ENCODE peak calls at places on chromosomes 11 and 22, in ten cellular contexts. C is CD8-positive, alpha-beta T cell; G is AG10803; M is activated CD8-positive, alpha-beta T cell treated with anti-CD3 and anti-CD28 coated beads for 36 hours; A is fibroblast of lung; K is dorsolateral prefrontal cortex; P is mucosa of descending colon; E is HFFc6; T is fibroblast of the aortic adventitia; U is left ventricle myocardium inferior. S is an unnamed sample.

GRCh38 chr11:120354068-120354467 is 17.9 kb downstream of the ARHGEF12 start:
- DNase-seq in C (no peak), G (no peak), M (no peak), A (peak), K (no peak), P (no peak), E (no peak), T (no peak), U (no peak), S (peak)

GRCh38 chr22:23242473-23243001 is 62.2 kb downstream of the BCR start:
- DNase-seq in C (no peak), G (no peak), M (peak), A (peak), K (no peak), P (peak), E (no peak), T (no peak), U (no peak), S (peak)

GRCh38 chr22:44051961-44052360 is 27.9 kb downstream of the PARVB start:
- DNase-seq in C (no peak), G (no peak), M (no peak), A (no peak), K (no peak), P (no peak), E (no peak), T (no peak), U (no peak), S (no peak)

GRCh38 chr22:36304429-36304828 is 51.5 kb downstream of the APOL1 start:
- DNase-seq in C (no peak), G (no peak), M (no peak), A (no peak), K (no peak), P (peak), E (no peak), T (no peak), U (no peak), S (no peak)

GRCh38 chr11:93528757-93529639 is 14.2 kb downstream of the SMCO4 start:
- DNase-seq in C (no peak), G (no peak), M (no peak), A (no peak), K (no peak), P (no peak), E (no peak), T (no peak), U (no peak), S (peak)

GRCh38 chr11:35145249-35145648 is 6.3 kb downstream of the CD44 start:
- DNase-seq in C (no peak), G (peak), M (peak), A (peak), K (no peak), P (peak), E (no peak), T (no peak), U (no peak), S (peak)

GRCh38 chr11:19989191-19989590 is 171.1 kb downstream of the DBX1 start:
- DNase-seq in C (no peak), G (no peak), M (no peak), A (peak), K (no peak), P (no peak), E (no peak), T (no peak), U (no peak), S (no peak)

GRCh38 chr11:41118521-41118920 is 340.9 kb downstream of the LRRC4C start:
- DNase-seq in C (no peak), G (no peak), M (no peak), A (no peak), K (no peak), P (no peak), E (no peak), T (no peak), U (no peak), S (no peak)

GRCh38 chr11:35040221-35040942 is 98.6 kb upstream of the CD44 start:
- DNase-seq in C (peak), G (peak), M (peak), A (peak), K (no peak), P (no peak), E (peak), T (no peak), U (no peak), S (peak)

GRCh38 chr11:62373464-62374110 is 36.3 kb downstream of the ASRGL1 start:
- DNase-seq in C (no peak), G (no peak), M (no peak), A (no peak), K (no peak), P (no peak), E (no peak), T (no peak), U (no peak), S (no peak)

GRCh38 chr11:14288189-14288935 is 70.6 kb downstream of the RRAS2 start:
- DNase-seq in C (no peak), G (peak), M (no peak), A (peak), K (no peak), P (no peak), E (peak), T (peak), U (no peak), S (peak)

GRCh38 chr11:70511345-70511744 is 113.0 kb downstream of the CTTN start:
- DNase-seq in C (no peak), G (no peak), M (no peak), A (no peak), K (no peak), P (no peak), E (no peak), T (no peak), U (no peak), S (no peak)

GRCh38 chr11:12802418-12803085 is 128.3 kb downstream of the TEAD1 start:
- DNase-seq in C (no peak), G (no peak), M (no peak), A (peak), K (no peak), P (peak), E (peak), T (peak), U (no peak), S (peak)

GRCh38 chr11:36306888-36307287 is 10.8 kb downstream of the PRR5L start:
- DNase-seq in C (no peak), G (peak), M (peak), A (peak), K (no peak), P (no peak), E (peak), T (peak), U (no peak), S (peak)

GRCh38 chr22:43315687-43316217 is 27.4 kb downstream of the SCUBE1 start:
- DNase-seq in C (no peak), G (no peak), M (no peak), A (no peak), K (no peak), P (no peak), E (no peak), T (no peak), U (no peak), S (no peak)

GRCh38 chr22:32771761-32772160 is 29.7 kb upstream of the TIMP3 start:
- DNase-seq in C (no peak), G (no peak), M (no peak), A (no peak), K (no peak), P (no peak), E (no peak), T (no peak), U (no peak), S (no peak)

GRCh38 chr11:72354356-72355115 is 79.8 kb downstream of the CLPB start:
- DNase-seq in C (no peak), G (no peak), M (no peak), A (peak), K (no peak), P (no peak), E (peak), T (no peak), U (no peak), S (peak)

GRCh38 chr11:56670984-56671383 is 7.5 kb downstream of the OR5AR1 start:
- DNase-seq in C (no peak), G (no peak), M (no peak), A (no peak), K (no peak), P (no peak), E (no peak), T (no peak), U (no peak), S (no peak)

DNA sequence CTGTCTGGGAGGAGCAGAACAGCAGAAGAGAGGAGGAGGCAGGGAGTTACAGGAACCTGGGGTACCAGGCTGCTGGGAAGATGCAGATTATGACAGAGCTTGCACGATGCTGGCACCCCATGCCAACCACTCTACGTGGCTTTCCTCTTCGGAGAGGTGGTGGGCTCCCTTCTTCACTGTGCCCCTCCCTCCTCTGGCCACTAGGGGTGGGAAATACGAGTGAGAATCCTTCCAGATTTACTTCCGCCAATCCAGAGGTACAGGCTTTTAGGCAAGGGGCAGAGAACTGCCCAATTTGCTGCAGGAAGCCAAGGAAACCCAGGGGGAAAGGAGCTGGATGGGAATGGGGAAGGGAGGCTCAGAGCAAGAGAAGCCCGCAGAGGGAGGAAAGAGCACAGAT is 12.3 kb downstream of the HYOU1 start:
- DNase-seq in C (no peak), G (no peak), M (no peak), A (no peak), K (no peak), P (peak), E (no peak), T (no peak), U (no peak), S (no peak)
- TF ChIP-seq CTCF in C (no peak), G (no peak), M (peak), A (no peak), K (no peak), P (no peak), E (peak), T (peak), U (no peak), S (peak)

GRCh38 chr11:1828542-1828941 is 6.2 kb upstream of the SYT8 start:
- DNase-seq in C (no peak), G (no peak), M (no peak), A (no peak), K (no peak), P (no peak), E (no peak), T (no peak), U (no peak), S (no peak)

GRCh38 chr11:1826552-1827094 is 8.2 kb upstream of the SYT8 start:
- DNase-seq in C (no peak), G (peak), M (no peak), A (peak), K (no peak), P (no peak), E (no peak), T (peak), U (no peak), S (peak)

GRCh38 chr11:1827931-1828330 is 6.9 kb upstream of the SYT8 start:
- DNase-seq in C (no peak), G (no peak), M (no peak), A (no peak), K (no peak), P (no peak), E (no peak), T (no peak), U (no peak), S (no peak)

GRCh38 chr11:1825785-1826451 is 8.9 kb upstream of the SYT8 start:
- DNase-seq in C (no peak), G (no peak), M (no peak), A (no peak), K (no peak), P (no peak), E (no peak), T (no peak), U (no peak), S (no peak)

DNA sequence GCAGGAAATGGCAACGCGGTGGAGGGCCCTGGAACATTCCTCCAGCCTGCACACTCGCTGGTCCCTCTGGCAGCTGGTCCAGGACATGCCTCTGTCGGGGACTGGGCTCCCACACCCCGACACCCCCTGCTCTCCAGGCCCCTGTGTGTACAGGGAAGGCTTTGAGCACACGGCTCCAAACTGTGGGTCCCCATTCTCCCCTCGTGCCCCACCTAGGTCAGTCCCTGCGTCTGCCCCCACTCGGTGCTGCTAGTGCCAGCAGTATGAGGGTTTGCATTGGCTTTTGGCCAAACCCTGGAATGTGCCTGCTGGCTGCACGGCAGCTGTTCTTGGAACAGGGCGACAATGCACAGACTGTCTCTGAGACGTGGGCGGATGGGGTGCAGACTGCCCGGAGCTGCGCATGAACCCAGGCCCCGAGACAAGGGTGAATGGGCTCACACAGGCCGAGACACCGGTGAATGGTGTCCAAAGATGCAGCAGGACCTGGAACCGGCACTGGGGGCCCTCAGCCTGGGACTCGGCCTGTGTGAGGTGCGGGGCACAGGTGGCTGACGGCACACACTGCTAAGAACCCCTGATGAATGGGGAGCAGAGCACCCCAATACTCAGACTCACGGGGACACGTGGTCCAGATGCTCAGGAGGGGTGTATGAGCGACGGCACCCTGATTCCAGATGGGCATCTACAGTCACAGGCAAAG is 7.5 kb upstream of the SYT8 start:
- DNase-seq in C (no peak), G (peak), M (no peak), A (peak), K (peak), P (peak), E (peak), T (peak), U (no peak), S (peak)
- TF ChIP-seq CTCF in C (no peak), G (peak), M (no peak), A (no peak), K (no peak), P (no peak), E (no peak), T (no peak), U (no peak), S (peak)

GRCh38 chr22:39185601-39186012 is 33.1 kb upstream of the CBX7 start:
- DNase-seq in C (no peak), G (peak), M (no peak), A (peak), K (peak), P (no peak), E (no peak), T (peak), U (peak), S (peak)
- TF ChIP-seq CTCF in C (no peak), G (peak), M (no peak), A (peak), K (no peak), P (no peak), E (peak), T (peak), U (peak), S (peak)

GRCh38 chr11:73464347-73464746 is 88.1 kb downstream of the RELT start:
- DNase-seq in C (no peak), G (peak), M (no peak), A (peak), K (no peak), P (no peak), E (no peak), T (no peak), U (no peak), S (peak)

GRCh38 chr11:73465019-73465675 is 88.9 kb downstream of the RELT start:
- DNase-seq in C (no peak), G (peak), M (no peak), A (peak), K (no peak), P (no peak), E (peak), T (peak), U (no peak), S (no peak)

GRCh38 chr11:73467505-73467904 is 91.3 kb downstream of the RELT start:
- DNase-seq in C (no peak), G (no peak), M (no peak), A (no peak), K (no peak), P (no peak), E (no peak), T (no peak), U (no peak), S (no peak)

GRCh38 chr11:73468590-73469161 is 92.5 kb downstream of the RELT start:
- DNase-seq in C (no peak), G (no peak), M (no peak), A (no peak), K (no peak), P (no peak), E (no peak), T (no peak), U (no peak), S (no peak)

DNA sequence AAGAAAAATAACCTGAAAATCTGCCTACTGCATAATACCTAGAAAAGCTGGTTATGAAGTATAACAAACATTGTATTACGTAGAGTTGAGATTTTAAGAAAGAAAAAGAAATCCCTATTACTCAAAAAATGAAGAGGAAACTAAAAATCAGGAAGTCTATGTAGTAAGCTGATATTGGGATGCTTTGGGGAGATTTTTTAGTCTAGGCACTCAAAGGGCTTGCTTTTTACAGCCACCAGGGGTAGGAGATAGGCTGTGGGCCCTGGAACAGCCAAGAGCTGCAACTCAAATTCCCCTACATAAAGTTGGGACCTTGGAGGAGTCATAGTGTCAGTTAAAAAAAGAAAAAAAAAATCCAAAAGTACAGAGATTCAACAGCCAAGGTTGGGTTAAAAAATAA is 90.4 kb downstream of the RELT start:
- DNase-seq in C (no peak), G (no peak), M (no peak), A (no peak), K (no peak), P (no peak), E (no peak), T (no peak), U (no peak), S (no peak)
- TF ChIP-seq CTCF in C (no peak), G (no peak), M (no peak), A (no peak), K (no peak), P (no peak), E (peak), T (no peak), U (peak), S (no peak)

GRCh38 chr22:30604723-30605122 is 2.3 kb upstream of the TCN2 start:
- DNase-seq in C (no peak), G (no peak), M (no peak), A (no peak), K (no peak), P (no peak), E (no peak), T (no peak), U (no peak), S (no peak)

GRCh38 chr22:30606455-30607299 is at the start of gene TCN2:
- DNase-seq in C (peak), G (peak), M (peak), A (peak), K (peak), P (peak), E (peak), T (peak), U (peak), S (peak)

GRCh38 chr22:30607300-30607930 is 441 bp downstream of the TCN2 start:
- DNase-seq in C (no peak), G (no peak), M (no peak), A (no peak), K (no peak), P (no peak), E (no peak), T (no peak), U (no peak), S (no peak)

GRCh38 chr22:30607939-30608338 is 965 bp downstream of the TCN2 start:
- DNase-seq in C (no peak), G (no peak), M (no peak), A (no peak), K (no peak), P (no peak), E (no peak), T (no peak), U (no peak), S (no peak)

GRCh38 chr22:30605449-30606110 is 1.4 kb upstream of the TCN2 start:
- DNase-seq in C (peak), G (peak), M (peak), A (peak), K (peak), P (no peak), E (peak), T (peak), U (peak), S (peak)
- TF ChIP-seq CTCF in C (peak), G (peak), M (peak), A (peak), K (peak), P (peak), E (peak), T (peak), U (peak), S (peak)

GRCh38 chr11:47527186-47527585 is 25.7 kb downstream of the CELF1 start:
- DNase-seq in C (no peak), G (no peak), M (no peak), A (no peak), K (no peak), P (no peak), E (no peak), T (no peak), U (no peak), S (no peak)

GRCh38 chr11:47524200-47524874 is 28.6 kb downstream of the CELF1 start:
- DNase-seq in C (no peak), G (no peak), M (peak), A (no peak), K (peak), P (no peak), E (no peak), T (no peak), U (peak), S (peak)

GRCh38 chr11:47518212-47518959 is 34.5 kb downstream of the CELF1 start:
- DNase-seq in C (no peak), G (no peak), M (no peak), A (no peak), K (no peak), P (no peak), E (no peak), T (no peak), U (no peak), S (no peak)

DNA sequence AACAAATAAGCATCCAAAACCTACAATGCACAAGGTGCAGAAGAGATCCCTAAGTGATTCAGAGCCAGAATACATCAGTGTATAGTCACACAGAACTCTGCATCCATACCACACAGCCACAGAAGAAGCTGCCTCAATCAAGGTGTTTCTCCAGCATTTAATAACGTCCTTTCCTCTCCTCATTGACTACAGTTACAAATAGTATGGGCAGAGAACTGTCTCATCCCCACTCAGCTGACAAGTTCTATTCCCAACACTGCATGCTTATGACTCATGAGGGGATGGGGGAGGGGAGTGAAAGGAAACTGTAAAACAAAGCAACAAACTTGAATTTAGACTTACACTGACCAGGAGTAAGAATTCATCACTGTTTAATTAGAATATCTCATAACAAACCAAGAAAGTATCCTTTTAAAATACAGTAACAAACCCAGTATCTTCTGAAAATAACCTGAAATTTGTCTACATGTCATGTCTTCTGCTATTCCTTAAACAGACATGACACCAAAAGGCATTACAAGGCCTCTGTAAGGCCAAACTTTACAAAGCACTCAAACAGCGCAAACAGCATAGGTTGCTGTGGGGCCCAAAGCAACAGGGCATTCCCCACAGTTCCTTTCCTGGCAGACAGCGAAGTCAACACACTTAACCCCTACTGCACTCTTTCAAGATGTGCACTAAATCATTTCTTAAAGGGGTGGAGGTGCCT is 29.3 kb downstream of the CELF1 start:
- DNase-seq in C (peak), G (peak), M (peak), A (peak), K (no peak), P (no peak), E (peak), T (peak), U (no peak), S (peak)
- TF ChIP-seq CTCF in C (no peak), G (no peak), M (no peak), A (no peak), K (no peak), P (no peak), E (no peak), T (no peak), U (no peak), S (no peak)

GRCh38 chr22:38741576-38741975 is 14.2 kb downstream of the SUN2 start:
- DNase-seq in C (no peak), G (no peak), M (no peak), A (no peak), K (no peak), P (peak), E (no peak), T (no peak), U (no peak), S (no peak)

GRCh38 chr22:38741166-38741565 is 14.6 kb downstream of the SUN2 start:
- DNase-seq in C (no peak), G (no peak), M (no peak), A (no peak), K (no peak), P (peak), E (no peak), T (no peak), U (no peak), S (no peak)

GRCh38 chr22:38739300-38740055 is 16.3 kb downstream of the SUN2 start:
- DNase-seq in C (no peak), G (no peak), M (no peak), A (no peak), K (no peak), P (peak), E (no peak), T (no peak), U (no peak), S (no peak)

GRCh38 chr22:38740116-38740723 is 15.6 kb downstream of the SUN2 start:
- DNase-seq in C (no peak), G (no peak), M (no peak), A (no peak), K (no peak), P (peak), E (no peak), T (no peak), U (no peak), S (no peak)

GRCh38 chr22:38740754-38741153 is 15.0 kb downstream of the SUN2 start:
- DNase-seq in C (no peak), G (no peak), M (no peak), A (no peak), K (no peak), P (peak), E (no peak), T (no peak), U (no peak), S (no peak)
- TF ChIP-seq CTCF in C (no peak), G (no peak), M (no peak), A (no peak), K (no peak), P (no peak), E (no peak), T (no peak), U (no peak), S (no peak)